ENCODE peak calls at places on chromosome 22, in five cellular contexts. One of them, this sample, is unnamed.

GRCh38 chr22:24768537-24769374 is 5.8 kb downstream of the PIWIL3 start:
- DNase-seq in pulmonary artery endothelial cell: no peak
- DNase-seq in mesothelial cell of epicardium: peak; percentile 56
- DNase-seq in hippocampal formation: peak; percentile 62
- DNase-seq in fibroblast of the conjunctiva: peak; percentile 21
- DNase-seq in this sample: peak; percentile 10

GRCh38 chr22:43631201-43631600 is 180.9 kb downstream of the EFCAB6 start:
- DNase-seq in fibroblast of the conjunctiva: no peak
- DNase-seq in hippocampal formation: no peak
- DNase-seq in pulmonary artery endothelial cell: no peak
- DNase-seq in mesothelial cell of epicardium: no peak
- DNase-seq in this sample: no peak

GRCh38 chr22:21887841-21888240 is 20.4 kb upstream of the MAPK1 start:
- DNase-seq in hippocampal formation: no peak
- DNase-seq in pulmonary artery endothelial cell: no peak
- DNase-seq in mesothelial cell of epicardium: no peak
- DNase-seq in fibroblast of the conjunctiva: no peak
- DNase-seq in this sample: no peak

GRCh38 chr22:36660510-36660840 is 43.1 kb downstream of the CACNG2 start:
- DNase-seq in hippocampal formation: no peak
- DNase-seq in mesothelial cell of epicardium: no peak
- DNase-seq in fibroblast of the conjunctiva: no peak
- DNase-seq in pulmonary artery endothelial cell: no peak
- DNase-seq in this sample: no peak

GRCh38 chr22:40666151-40666848 is 13.0 kb upstream of the MCHR1 start:
- DNase-seq in hippocampal formation: no peak
- DNase-seq in fibroblast of the conjunctiva: no peak
- DNase-seq in mesothelial cell of epicardium: no peak
- DNase-seq in pulmonary artery endothelial cell: no peak
- DNase-seq in this sample: peak; percentile 63

GRCh38 chr22:31272522-31273446 is 19.5 kb downstream of the PIK3IP1 start:
- DNase-seq in mesothelial cell of epicardium: peak; percentile 56
- DNase-seq in hippocampal formation: peak; percentile 62
- DNase-seq in pulmonary artery endothelial cell: no peak
- DNase-seq in fibroblast of the conjunctiva: peak; percentile 47
- DNase-seq in this sample: peak; percentile 38

GRCh38 chr22:23791737-23792645 is 5.2 kb downstream of the SMARCB1 start:
- DNase-seq in mesothelial cell of epicardium: no peak
- DNase-seq in hippocampal formation: no peak
- DNase-seq in pulmonary artery endothelial cell: no peak
- DNase-seq in fibroblast of the conjunctiva: no peak
- DNase-seq in this sample: no peak

GRCh38 chr22:27507935-27508504 is 293.5 kb downstream of the MN1 start:
- DNase-seq in pulmonary artery endothelial cell: no peak
- DNase-seq in hippocampal formation: no peak
- DNase-seq in fibroblast of the conjunctiva: no peak
- DNase-seq in mesothelial cell of epicardium: no peak
- DNase-seq in this sample: no peak

GRCh38 chr22:23651676-23652075 is 19.6 kb upstream of the DRICH1 start:
- DNase-seq in mesothelial cell of epicardium: no peak
- DNase-seq in hippocampal formation: no peak
- DNase-seq in pulmonary artery endothelial cell: no peak
- DNase-seq in fibroblast of the conjunctiva: no peak
- DNase-seq in this sample: no peak

GRCh38 chr22:36442506-36443197 is 38.8 kb downstream of the TXN2 start:
- DNase-seq in mesothelial cell of epicardium: no peak
- DNase-seq in pulmonary artery endothelial cell: no peak
- DNase-seq in fibroblast of the conjunctiva: no peak
- DNase-seq in hippocampal formation: no peak
- DNase-seq in this sample: no peak

GRCh38 chr22:45602824-45603301 is 68.8 kb upstream of the ATXN10 start:
- DNase-seq in pulmonary artery endothelial cell: no peak
- DNase-seq in fibroblast of the conjunctiva: peak; percentile 43
- DNase-seq in mesothelial cell of epicardium: no peak
- DNase-seq in hippocampal formation: no peak
- DNase-seq in this sample: peak; percentile 86

GRCh38 chr22:28102413-28102812 is 183.4 kb upstream of the PITPNB start:
- DNase-seq in pulmonary artery endothelial cell: no peak
- DNase-seq in mesothelial cell of epicardium: no peak
- DNase-seq in fibroblast of the conjunctiva: no peak
- DNase-seq in hippocampal formation: no peak
- DNase-seq in this sample: no peak

GRCh38 chr22:18093661-18094060 is 15.9 kb downstream of the PEX26 start:
- DNase-seq in mesothelial cell of epicardium: no peak
- DNase-seq in fibroblast of the conjunctiva: no peak
- DNase-seq in hippocampal formation: no peak
- DNase-seq in pulmonary artery endothelial cell: no peak
- DNase-seq in this sample: no peak

GRCh38 chr22:35422145-35422544 is 22.2 kb downstream of the MCM5 start:
- DNase-seq in fibroblast of the conjunctiva: no peak
- DNase-seq in hippocampal formation: no peak
- DNase-seq in pulmonary artery endothelial cell: no peak
- DNase-seq in mesothelial cell of epicardium: no peak
- DNase-seq in this sample: no peak